ENCODE peak calls at places on chromosomes 13 and 19, in nine cellular contexts. E is adipocyte, X is foreskin fibroblast, T is neuronal stem cell, S is MG63, M is Panc1, C is dorsolateral prefrontal cortex, O is astrocyte of the spinal cord, Z is cardiac fibroblast. U is an unnamed sample.

GRCh38 chr13:41025518-41025917 is 6.4 kb upstream of the ELF1 start:
- DNase-seq in C (no peak), Z (no peak), O (no peak), X (no peak), T (no peak), S (no peak), E (no peak), M (no peak), U (no peak)

GRCh38 chr13:42815686-42816085 is 34.3 kb downstream of the FAM216B start:
- DNase-seq in C (no peak), E (peak; percentile 25), T (no peak), Z (peak; percentile 49), X (no peak), M (no peak), S (no peak), O (peak; percentile 56), U (no peak)

GRCh38 chr19:4831351-4832340 is at the start of gene TICAM1:
- DNase-seq in E (peak; percentile 88), M (no peak), C (no peak), T (no peak), Z (peak; percentile 65), S (peak; percentile 69), X (peak; percentile 59), O (peak; percentile 42), U (peak; percentile 20)

GRCh38 chr13:29706923-29707322 is 111.4 kb upstream of the SLC7A1 start:
- DNase-seq in E (no peak), X (no peak), O (no peak), S (no peak), M (no peak), T (no peak), Z (no peak), C (no peak), U (no peak)

GRCh38 chr13:76884167-76884566 is 2.0 kb downstream of the KCTD12 start:
- DNase-seq in M (no peak), S (peak; percentile 75), E (peak; percentile 75), C (no peak), T (no peak), X (peak; percentile 46), Z (peak; percentile 72), O (peak; percentile 30), U (peak; percentile 10)

GRCh38 chr19:30363073-30363472 is 9.1 kb upstream of the ZNF536 start:
- DNase-seq in M (no peak), C (no peak), S (no peak), Z (no peak), X (no peak), T (no peak), O (no peak), E (no peak), U (no peak)

GRCh38 chr19:20660473-20660872 is 898 bp downstream of the ZNF626 start:
- DNase-seq in X (no peak), E (no peak), M (no peak), O (no peak), T (no peak), Z (no peak), S (no peak), C (no peak), U (no peak)

GRCh38 chr19:29843180-29844051 is 31.6 kb downstream of the CCNE1 start:
- DNase-seq in C (no peak), X (peak; percentile 23), Z (peak; percentile 60), M (no peak), O (no peak), E (peak; percentile 27), S (no peak), T (peak; percentile 17), U (no peak)

GRCh38 chr19:36363845-36364244 is 15.2 kb downstream of the ZFP14 start:
- DNase-seq in X (no peak), S (no peak), E (no peak), Z (no peak), T (no peak), M (no peak), O (no peak), C (no peak), U (no peak)